ENCODE peak calls at places on chromosome 21, in four cellular contexts. U is lung; S is CD8-positive, alpha-beta T cell; E is GM23338. A is an unnamed sample.

GRCh38 chr21:38839683-38840286 is 34.1 kb downstream of the ETS2 start:
- DNase-seq in U (no peak), S (no peak), E (no peak), A (no peak)

GRCh38 chr21:35350965-35351364 is 301.9 kb upstream of the RUNX1 start:
- DNase-seq in U (no peak), S (no peak), E (no peak), A (no peak)

GRCh38 chr21:35987475-35987874 is 72.9 kb downstream of the SETD4 start:
- DNase-seq in U (peak; percentile 38), S (no peak), E (no peak), A (no peak)

GRCh38 chr21:27700974-27701614 is 734.2 kb upstream of the ADAMTS5 start:
- DNase-seq in U (peak; percentile 71), S (peak; percentile 48), E (peak; percentile 87), A (no peak)

GRCh38 chr21:38567577-38568360 is 69.5 kb upstream of the ERG start:
- DNase-seq in U (peak; percentile 20), S (no peak), E (peak; percentile 13), A (no peak)

GRCh38 chr21:32456497-32456918 is 44.0 kb downstream of the EVA1C start:
- DNase-seq in U (no peak), S (no peak), E (no peak), A (no peak)

GRCh38 chr21:23664193-23664694 is 1943.0 kb downstream of the MRPL39 start:
- DNase-seq in U (no peak), S (no peak), E (peak; percentile 3), A (no peak)

GRCh38 chr21:14995695-14996490 is 68.9 kb downstream of the NRIP1 start:
- DNase-seq in U (no peak), S (no peak), E (peak; percentile 43), A (no peak)

GRCh38 chr21:46675595-46676280 is 40.3 kb downstream of the PRMT2 start:
- DNase-seq in U (no peak), S (no peak), E (no peak), A (no peak)

GRCh38 chr21:35512321-35512720 is 463.2 kb upstream of the RUNX1 start:
- DNase-seq in U (no peak), S (no peak), E (no peak), A (no peak)

GRCh38 chr21:43758811-43759210 is 17.3 kb downstream of the CSTB start:
- DNase-seq in U (no peak), S (no peak), E (no peak), A (no peak)

GRCh38 chr21:36910581-36911307 is 55.7 kb downstream of the HLCS start:
- DNase-seq in U (no peak), S (no peak), E (no peak), A (no peak)

GRCh38 chr21:14982336-14982735 is 82.5 kb downstream of the NRIP1 start:
- DNase-seq in U (no peak), S (no peak), E (no peak), A (no peak)

GRCh38 chr21:36948686-36949085 is 17.8 kb downstream of the HLCS start:
- DNase-seq in U (no peak), S (no peak), E (no peak), A (no peak)

GRCh38 chr21:42663860-42664535 is 10.6 kb downstream of the PDE9A start:
- DNase-seq in U (no peak), S (no peak), E (no peak), A (no peak)

GRCh38 chr21:30590297-30590696 is at the start of gene KRTAP22-2:
- DNase-seq in U (no peak), S (no peak), E (no peak), A (no peak)

GRCh38 chr21:17636711-17637110 is 24.0 kb upstream of the BTG3 start:
- DNase-seq in U (no peak), S (no peak), E (no peak), A (no peak)

GRCh38 chr21:16372546-16372945 is 642.8 kb downstream of the USP25 start:
- DNase-seq in U (no peak), S (no peak), E (no peak), A (no peak)

GRCh38 chr21:16366207-16366606 is 636.4 kb downstream of the USP25 start:
- DNase-seq in U (no peak), S (no peak), E (no peak), A (no peak)

GRCh38 chr21:16370176-16370575 is 640.4 kb downstream of the USP25 start:
- DNase-seq in U (no peak), S (no peak), E (no peak), A (no peak)
- H3K4me3 ChIP-seq in U (no peak overlapping the region), S (no peak overlapping the region), E (no peak overlapping the region), A (no peak overlapping the region)

GRCh38 chr21:44920694-44921604 is at the start of gene ITGB2:
- DNase-seq in U (peak; percentile 69), S (peak; percentile 77), E (peak; percentile 36), A (peak; percentile 72)
- H3K4me3 ChIP-seq in U (peak within 1 kb of the TSS; percentile 20), S (peak within 1 kb of the TSS; percentile 99), E (peak within 1 kb of the TSS; percentile 48), A (peak within 1 kb of the TSS; percentile 71)

GRCh38 chr21:41369915-41370839 is 8.3 kb downstream of the MX2 start:
- DNase-seq in U (no peak), S (no peak), E (peak; percentile 36), A (peak; percentile 41)
- H3K4me3 ChIP-seq in U (no peak overlapping the region), S (peak overlapping the region; percentile 28), E (peak overlapping the region; percentile 67), A (peak overlapping the region; percentile 48)

GRCh38 chr21:33750017-33750416 is 107.7 kb downstream of the ITSN1 start:
- DNase-seq in U (no peak), S (no peak), E (no peak), A (no peak)
- H3K4me3 ChIP-seq in U (no peak overlapping the region), S (no peak overlapping the region), E (no peak overlapping the region), A (no peak overlapping the region)

DNA sequence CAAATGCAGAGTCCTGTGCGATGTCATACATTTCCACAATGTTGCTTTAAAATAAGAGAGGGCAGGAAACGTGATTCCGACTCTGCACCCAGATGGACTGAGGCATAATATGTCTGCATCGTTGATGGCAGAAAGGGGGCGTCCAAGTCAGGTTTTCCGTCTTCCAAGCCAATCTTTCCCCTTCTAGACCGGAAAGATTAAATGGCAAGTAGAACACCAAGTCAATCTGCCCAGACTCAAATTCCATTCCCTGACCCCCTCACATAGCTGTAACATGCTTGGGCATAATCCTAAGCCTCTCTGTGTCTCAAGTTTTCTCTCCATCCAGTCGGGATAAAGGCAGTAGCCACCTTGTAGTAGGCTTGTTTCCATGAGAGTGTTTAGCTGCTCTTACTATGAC is 14.4 kb downstream of the PCP4 start:
- DNase-seq in U (no peak), S (no peak), E (peak; percentile 43), A (no peak)
- H3K4me3 ChIP-seq in U (no peak overlapping the region), S (no peak overlapping the region), E (no peak overlapping the region), A (no peak overlapping the region)

A was measured in GM06990.